ENCODE peak calls at places on chromosomes 12 and 14, in eight cellular contexts. E is heart right ventricle, A is colonic mucosa, B is heart left ventricle, O is psoas muscle, T is IMR-90, N is H1, P is tibial nerve. F is an unnamed sample. For H3K4me1, the result is how much of the 10 kb centered on the place peaks cover.

GRCh38 chr12:52524241-52524897 is 4.2 kb upstream of the KRT5 start:
- DNase-seq in E (no peak), A (no peak), B (no peak), O (no peak), T (no peak), N (no peak), P (no peak), F (no peak)

GRCh38 chr12:20175704-20176388 is 192.5 kb upstream of the PDE3A start:
- DNase-seq in E (no peak), A (no peak), B (no peak), O (no peak), T (no peak), N (no peak), P (no peak), F (no peak)

GRCh38 chr14:99012703-99013102 is 259.3 kb downstream of the BCL11B start:
- DNase-seq in E (no peak), A (no peak), B (no peak), O (no peak), T (no peak), N (no peak), P (no peak), F (no peak)

GRCh38 chr12:101969-102878 is 35.7 kb downstream of the IQSEC3 start:
- DNase-seq in E (no peak), A (no peak), B (no peak), O (no peak), T (no peak), N (no peak), P (no peak), F (no peak)

GRCh38 chr12:219891-220352 is 6.0 kb upstream of the SLC6A12 start:
- DNase-seq in E (peak), A (peak), B (peak), O (peak), T (peak), N (peak), P (peak), F (peak)

GRCh38 chr12:107891967-107892366 is 117.5 kb downstream of the ASCL4 start:
- DNase-seq in E (no peak), A (no peak), B (no peak), O (no peak), T (peak), N (no peak), P (no peak), F (peak)

GRCh38 chr14:88044782-88045446 is 40.0 kb downstream of the GPR65 start:
- DNase-seq in E (no peak), A (no peak), B (no peak), O (no peak), T (no peak), N (no peak), P (no peak), F (no peak)

GRCh38 chr12:3164454-3165310 is 87.5 kb downstream of the TSPAN9 start:
- DNase-seq in E (no peak), A (no peak), B (no peak), O (peak), T (peak), N (no peak), P (no peak), F (peak)

GRCh38 chr12:123965382-123965781 is 7.2 kb downstream of the CCDC92 start:
- DNase-seq in E (no peak), A (no peak), B (no peak), O (no peak), T (no peak), N (no peak), P (no peak), F (no peak)

GRCh38 chr12:113582521-113583218 is 111.0 kb upstream of the LHX5 start:
- DNase-seq in E (no peak), A (no peak), B (no peak), O (no peak), T (no peak), N (no peak), P (no peak), F (peak)

GRCh38 chr14:95227279-95227860 is 70.0 kb upstream of the DICER1 start:
- DNase-seq in E (no peak), A (no peak), B (no peak), O (no peak), T (peak), N (no peak), P (no peak), F (no peak)

GRCh38 chr12:91380651-91381050 is 198.0 kb upstream of the DCN start:
- DNase-seq in E (no peak), A (no peak), B (no peak), O (no peak), T (no peak), N (no peak), P (no peak), F (no peak)

GRCh38 chr14:97544581-97544980 is 747.4 kb downstream of the VRK1 start:
- DNase-seq in E (no peak), A (no peak), B (no peak), O (no peak), T (no peak), N (no peak), P (no peak), F (no peak)

GRCh38 chr12:63937381-63938168 is 93.1 kb downstream of the SRGAP1 start:
- DNase-seq in E (no peak), A (no peak), B (no peak), O (no peak), T (no peak), N (no peak), P (no peak), F (no peak)

GRCh38 chr12:109736552-109737108 is 23.0 kb downstream of the FAM222A start:
- DNase-seq in E (peak), A (no peak), B (peak), O (peak), T (peak), N (no peak), P (no peak), F (peak)

GRCh38 chr14:22558221-22558913 is 30.7 kb downstream of the DAD1 start:
- DNase-seq in E (no peak), A (no peak), B (no peak), O (no peak), T (no peak), N (no peak), P (no peak), F (no peak)

GRCh38 chr14:104277416-104278213 is 139.2 kb downstream of the KIF26A start:
- DNase-seq in E (no peak), A (no peak), B (peak), O (peak), T (no peak), N (no peak), P (no peak), F (no peak)

GRCh38 chr12:66387067-66387466 is 84.8 kb downstream of the HELB start:
- DNase-seq in E (no peak), A (no peak), B (no peak), O (no peak), T (no peak), N (no peak), P (no peak), F (no peak)

GRCh38 chr14:100213956-100214767 is 24.8 kb upstream of the YY1 start:
- DNase-seq in E (peak), A (peak), B (peak), O (peak), T (peak), N (peak), P (peak), F (peak)

GRCh38 chr12:112422531-112422930 is 3.8 kb downstream of the PTPN11 start:
- DNase-seq in E (no peak), A (no peak), B (no peak), O (no peak), T (no peak), N (no peak), P (peak), F (no peak)

GRCh38 chr12:118714500-118714899 is 266.8 kb upstream of the SRRM4 start:
- DNase-seq in E (no peak), A (no peak), B (no peak), O (no peak), T (no peak), N (no peak), P (no peak), F (no peak)

GRCh38 chr14:100072783-100073346 is 7.6 kb downstream of the EVL start:
- DNase-seq in E (no peak), A (peak), B (no peak), O (no peak), T (no peak), N (no peak), P (no peak), F (no peak)

GRCh38 chr12:131223791-131224567 is 270.3 kb downstream of the ADGRD1 start:
- DNase-seq in E (no peak), A (peak), B (no peak), O (peak), T (no peak), N (peak), P (no peak), F (no peak)

GRCh38 chr12:39595923-39596322 is 23.7 kb downstream of the ABCD2 start:
- DNase-seq in E (no peak), A (no peak), B (no peak), O (no peak), T (no peak), N (no peak), P (peak), F (no peak)

GRCh38 chr12:50614167-50614762 is 109.5 kb downstream of the DIP2B start:
- DNase-seq in E (no peak), A (no peak), B (no peak), O (no peak), T (peak), N (peak), P (no peak), F (peak)

GRCh38 chr12:19799886-19800602 is 360.8 kb downstream of the AEBP2 start:
- DNase-seq in E (no peak), A (no peak), B (no peak), O (no peak), T (no peak), N (no peak), P (no peak), F (peak)

GRCh38 chr14:74302160-74302628 is 540 bp downstream of the ABCD4 start:
- DNase-seq in E (no peak), A (no peak), B (no peak), O (no peak), T (peak), N (no peak), P (no peak), F (peak)

GRCh38 chr14:105313381-105314286 is 914 bp upstream of the PACS2 start:
- DNase-seq in E (no peak), A (peak), B (peak), O (peak), T (no peak), N (no peak), P (peak), F (peak)

GRCh38 chr12:1277905-1278304 is 286.9 kb downstream of the ERC1 start:
- DNase-seq in E (no peak), A (no peak), B (no peak), O (no peak), T (no peak), N (no peak), P (no peak), F (no peak)

GRCh38 chr14:32381869-32382268 is 52.8 kb downstream of the AKAP6 start:
- DNase-seq in E (no peak), A (no peak), B (no peak), O (no peak), T (no peak), N (no peak), P (no peak), F (no peak)
- H3K4me1 ChIP-seq in E (under half), A (under half), B (under half), O (under half), T (under half), N (under half), P (under half), F (under half)

GRCh38 chr12:12470751-12471300 is 91.8 kb downstream of the DUSP16 start:
- DNase-seq in E (no peak), A (no peak), B (no peak), O (no peak), T (no peak), N (no peak), P (no peak), F (no peak)
- H3K4me3 ChIP-seq in E (no peak), A (no peak), B (no peak), O (no peak), T (no peak), N (no peak), P (no peak), F (no peak)

GRCh38 chr12:120678572-120678971 is 8.4 kb upstream of the MLEC start:
- DNase-seq in E (no peak), A (no peak), B (no peak), O (no peak), T (no peak), N (no peak), P (no peak), F (no peak)
- H3K27ac ChIP-seq in E (peak), A (no peak), B (peak), O (peak), T (no peak), N (no peak), P (no peak), F (no peak)

DNA sequence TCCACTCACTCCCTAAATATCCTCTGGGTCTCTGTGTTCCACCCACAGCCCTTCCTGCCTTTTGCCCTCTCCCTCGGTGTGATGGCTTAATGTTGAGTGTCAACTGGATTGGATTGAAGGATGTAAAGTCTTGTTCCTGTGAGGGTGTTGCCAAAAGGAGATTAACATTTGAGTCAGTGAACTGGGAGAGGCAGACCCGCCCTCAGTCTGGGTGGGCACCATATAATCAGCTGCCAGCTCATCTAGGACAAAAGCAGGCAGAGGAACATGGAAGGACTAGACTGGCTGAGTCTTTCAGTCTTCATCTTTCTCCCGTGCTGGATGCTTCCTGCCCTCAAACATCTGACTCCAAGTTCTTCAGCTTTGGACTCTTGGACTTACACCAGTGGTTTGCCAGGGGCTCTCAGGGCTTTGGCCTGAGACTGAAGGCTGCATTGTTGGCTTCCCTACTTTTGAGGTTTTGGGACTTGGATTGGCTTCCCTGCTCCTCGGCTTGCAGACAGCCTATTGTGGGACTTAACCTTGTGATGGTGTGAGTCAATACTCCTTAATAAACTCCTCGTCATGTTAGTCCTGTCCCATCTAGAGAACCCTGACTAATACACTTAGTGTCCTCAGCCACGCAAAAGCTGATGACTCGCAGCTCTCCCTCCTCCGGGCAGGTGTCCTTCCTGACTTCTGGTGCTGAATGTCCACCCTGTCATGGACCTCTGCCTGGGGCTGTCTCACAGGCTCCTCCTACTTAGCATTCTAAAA is 5.9 kb downstream of the DGLUCY start:
- DNase-seq in E (no peak), A (peak), B (no peak), O (peak), T (peak), N (no peak), P (no peak), F (no peak)
- H3K4me1 ChIP-seq in E (half or more), A (under half), B (half or more), O (half or more), T (under half), N (under half), P (under half), F (under half)

DNA sequence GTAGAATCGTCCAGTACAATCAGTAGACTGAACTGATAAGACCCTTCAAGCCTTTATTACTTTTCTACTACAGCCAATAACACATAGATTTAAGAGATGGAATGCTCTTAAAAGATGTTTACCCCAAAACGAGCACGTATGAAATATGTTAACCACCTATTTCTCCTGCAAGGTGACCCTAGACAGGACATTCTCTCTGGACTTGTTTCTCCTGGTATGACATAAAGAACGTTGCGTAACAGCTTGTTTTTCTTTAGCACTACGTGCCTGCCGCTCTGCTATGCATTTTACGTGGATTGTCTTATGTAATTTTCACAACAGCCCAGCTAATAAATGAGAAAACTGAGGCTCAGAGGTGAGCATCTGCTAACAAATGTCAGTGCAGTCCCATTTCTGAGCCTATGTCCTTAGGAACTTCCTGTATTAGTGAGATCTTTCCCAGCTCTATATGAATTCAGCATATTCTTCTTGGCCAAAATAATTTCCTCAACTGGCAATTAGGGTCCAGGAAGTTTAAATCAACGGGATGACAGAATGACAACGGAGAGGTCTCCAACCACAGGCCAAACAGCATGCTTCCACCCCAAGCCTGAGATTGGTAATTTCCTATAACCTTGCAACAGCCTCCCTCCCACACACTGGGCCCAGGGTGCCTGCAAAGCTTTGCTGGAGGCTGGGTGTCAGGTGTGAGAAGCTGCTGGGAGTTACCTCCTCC is 3.7 kb downstream of the NFKBIA start:
- DNase-seq in E (no peak), A (no peak), B (no peak), O (peak), T (no peak), N (no peak), P (no peak), F (peak)
- H3K4me3 ChIP-seq in E (peak), A (peak), B (peak), O (peak), T (no peak), N (no peak), P (peak), F (no peak)